ENCODE peak calls at places on chromosomes 7 and 10, in six cellular contexts. Q is cardiac muscle cell, I is body of pancreas, Y is tibial artery, F is HFF-Myc, W is right lobe of liver. T is an unnamed sample.

GRCh38 chr10:9823268-9823930 is 1194.3 kb upstream of the CELF2 start:
- DNase-seq in Q (no peak), I (no peak), Y (no peak), F (no peak), W (no peak), T (no peak)

GRCh38 chr7:23618241-23618640 is 21.1 kb downstream of the CCDC126 start:
- DNase-seq in Q (no peak), I (no peak), Y (no peak), F (no peak), W (no peak), T (no peak)

GRCh38 chr7:29207469-29207868 is 12.9 kb downstream of the CHN2 start:
- DNase-seq in Q (no peak), I (no peak), Y (no peak), F (no peak), W (no peak), T (no peak)

GRCh38 chr7:101588131-101588935 is 40.8 kb downstream of the MYL10 start:
- DNase-seq in Q (no peak), I (no peak), Y (no peak), F (no peak), W (no peak), T (peak; percentile 15)

GRCh38 chr7:37031571-37032257 is 307.4 kb upstream of the AOAH start:
- DNase-seq in Q (no peak), I (peak; percentile 78), Y (peak; percentile 90), F (peak; percentile 99), W (no peak), T (peak; percentile 75)

GRCh38 chr10:97887399-97887798 is 37.8 kb downstream of the GOLGA7B start:
- DNase-seq in Q (no peak), I (no peak), Y (no peak), F (no peak), W (no peak), T (no peak)

GRCh38 chr10:23106508-23106907 is 11.1 kb downstream of the MSRB2 start:
- DNase-seq in Q (no peak), I (no peak), Y (no peak), F (no peak), W (no peak), T (no peak)

GRCh38 chr10:78596556-78596955 is 472.2 kb upstream of the ZMIZ1 start:
- DNase-seq in Q (peak; percentile 24), I (no peak), Y (no peak), F (no peak), W (no peak), T (no peak)

GRCh38 chr7:158727690-158728089 is 23.1 kb upstream of the NCAPG2 start:
- DNase-seq in Q (no peak), I (no peak), Y (no peak), F (no peak), W (no peak), T (no peak)

GRCh38 chr10:75611081-75611971 is 179.9 kb downstream of the LRMDA start:
- DNase-seq in Q (no peak), I (no peak), Y (no peak), F (no peak), W (no peak), T (peak; percentile 56)

GRCh38 chr7:28155964-28156363 is 24.6 kb downstream of the JAZF1 start:
- DNase-seq in Q (no peak), I (peak; percentile 15), Y (no peak), F (no peak), W (no peak), T (no peak)

GRCh38 chr7:107810626-107811025 is 7.6 kb upstream of the SLC26A3 start:
- DNase-seq in Q (no peak), I (no peak), Y (no peak), F (no peak), W (no peak), T (no peak)

GRCh38 chr7:30469303-30469702 is 9.3 kb downstream of the NOD1 start:
- DNase-seq in Q (peak; percentile 73), I (peak; percentile 48), Y (peak; percentile 76), F (peak; percentile 94), W (no peak), T (peak; percentile 67)

GRCh38 chr7:140983802-140984201 is 30.9 kb downstream of the MRPS33 start:
- DNase-seq in Q (no peak), I (no peak), Y (no peak), F (peak; percentile 11), W (no peak), T (peak; percentile 22)

GRCh38 chr10:43048301-43049051 is 28.4 kb upstream of the RET start:
- DNase-seq in Q (no peak), I (peak; percentile 3), Y (no peak), F (no peak), W (peak; percentile 24), T (no peak)

GRCh38 chr7:69622960-69623359 is 24.7 kb downstream of the AUTS2 start:
- DNase-seq in Q (no peak), I (no peak), Y (no peak), F (no peak), W (no peak), T (no peak)

GRCh38 chr10:115977855-115978254 is 295.2 kb downstream of the GFRA1 start:
- DNase-seq in Q (no peak), I (no peak), Y (no peak), F (no peak), W (no peak), T (no peak)

GRCh38 chr10:17742918-17743317 is 9.1 kb upstream of the TMEM236 start:
- DNase-seq in Q (peak; percentile 54), I (peak; percentile 71), Y (peak; percentile 56), F (peak; percentile 55), W (no peak), T (peak; percentile 74)

GRCh38 chr10:8133146-8133545 is 78.7 kb downstream of the GATA3 start:
- DNase-seq in Q (no peak), I (no peak), Y (no peak), F (no peak), W (no peak), T (no peak)

GRCh38 chr7:85564861-85565630 is 378.2 kb upstream of the SEMA3D start:
- DNase-seq in Q (no peak), I (no peak), Y (no peak), F (peak; percentile 15), W (no peak), T (no peak)

GRCh38 chr7:33773053-33773452 is 132.3 kb upstream of the BMPER start:
- DNase-seq in Q (no peak), I (no peak), Y (no peak), F (no peak), W (no peak), T (no peak)

GRCh38 chr10:45439873-45440272 is 65.9 kb downstream of the ALOX5 start:
- DNase-seq in Q (no peak), I (no peak), Y (no peak), F (no peak), W (no peak), T (no peak)

GRCh38 chr7:51430480-51431086 is 114.0 kb upstream of the COBL start:
- DNase-seq in Q (peak; percentile 79), I (peak; percentile 37), Y (no peak), F (peak; percentile 3), W (no peak), T (peak; percentile 68)

GRCh38 chr10:51806079-51806835 is 106.9 kb upstream of the CSTF2T start:
- DNase-seq in Q (no peak), I (no peak), Y (no peak), F (no peak), W (no peak), T (no peak)

GRCh38 chr10:60894816-60895215 is 49.2 kb downstream of the RHOBTB1 start:
- DNase-seq in Q (no peak), I (no peak), Y (no peak), F (no peak), W (no peak), T (no peak)

GRCh38 chr10:58371473-58371872 is 13.7 kb upstream of the TFAM start:
- DNase-seq in Q (no peak), I (no peak), Y (no peak), F (no peak), W (no peak), T (no peak)

DNA sequence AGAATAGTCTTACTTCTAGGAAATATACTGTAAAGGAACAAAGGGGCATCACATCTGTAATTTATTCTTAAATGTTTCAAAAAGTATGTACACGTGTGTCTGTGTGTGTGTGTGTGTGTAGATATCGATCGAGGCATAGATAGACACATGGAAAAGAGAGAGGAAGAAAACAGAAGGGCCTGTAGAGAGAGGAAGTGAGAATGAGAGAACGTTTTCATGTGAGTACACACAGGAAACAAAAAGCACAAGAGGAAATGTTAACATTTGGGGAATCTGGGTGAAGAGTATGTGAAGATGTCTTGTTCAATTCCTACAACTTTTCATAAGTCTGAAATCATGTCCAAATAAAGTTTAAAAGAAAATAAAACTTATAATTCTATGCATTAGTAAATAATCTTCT is 286.5 kb upstream of the SORCS1 start:
- DNase-seq in Q (no peak), I (no peak), Y (no peak), F (no peak), W (no peak), T (no peak)
- TF ChIP-seq CTCF in Q (no peak), I (no peak), Y (no peak), F (no peak), W (no peak), T (no peak)

DNA sequence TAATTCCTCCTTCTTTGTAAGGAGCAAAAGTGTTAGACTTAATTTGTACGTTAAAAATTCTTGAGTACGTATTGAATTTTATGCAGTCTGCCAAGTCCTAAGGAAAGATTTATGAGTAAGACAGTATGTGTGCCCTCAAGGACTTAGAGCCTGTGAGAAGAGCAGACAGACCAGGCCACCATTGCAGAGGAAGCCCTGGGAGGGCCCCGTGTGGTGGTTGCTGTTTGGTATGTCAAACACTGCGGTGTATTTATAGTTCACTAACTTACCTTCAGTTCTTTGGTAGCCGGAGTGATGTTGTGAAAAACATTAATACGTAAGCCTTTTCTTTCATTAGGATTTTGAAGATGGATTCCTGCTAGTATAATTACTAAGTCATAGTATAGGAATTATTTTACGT is 82.9 kb downstream of the GALNT11 start:
- DNase-seq in Q (peak; percentile 60), I (no peak), Y (no peak), F (no peak), W (no peak), T (no peak)
- TF ChIP-seq CTCF in Q (no peak), I (no peak), Y (no peak), F (no peak), W (no peak), T (no peak)

DNA sequence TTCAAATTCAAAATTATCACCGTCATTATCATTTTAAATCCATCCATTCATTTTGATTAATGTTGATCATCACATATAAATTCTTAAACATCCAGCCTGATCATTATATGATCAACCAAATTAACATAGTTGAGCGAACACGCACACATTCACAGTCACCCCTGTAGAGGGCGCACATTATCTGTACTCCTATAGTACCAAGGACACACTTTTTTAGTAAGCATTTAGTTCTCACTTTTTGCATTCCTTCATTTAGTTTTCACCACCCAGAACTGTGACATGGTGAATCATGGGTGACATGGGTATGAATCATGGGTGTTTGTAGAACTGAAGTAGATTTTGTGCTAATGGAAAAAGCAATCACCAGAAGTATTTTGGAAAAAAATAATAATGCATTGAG is 26.0 kb upstream of the ZNF735 start:
- DNase-seq in Q (no peak), I (no peak), Y (no peak), F (no peak), W (no peak), T (no peak)
- TF ChIP-seq CTCF in Q (peak; percentile 8), I (no peak), Y (peak; percentile 32), F (peak; percentile 24), W (peak; percentile 35), T (no peak)

DNA sequence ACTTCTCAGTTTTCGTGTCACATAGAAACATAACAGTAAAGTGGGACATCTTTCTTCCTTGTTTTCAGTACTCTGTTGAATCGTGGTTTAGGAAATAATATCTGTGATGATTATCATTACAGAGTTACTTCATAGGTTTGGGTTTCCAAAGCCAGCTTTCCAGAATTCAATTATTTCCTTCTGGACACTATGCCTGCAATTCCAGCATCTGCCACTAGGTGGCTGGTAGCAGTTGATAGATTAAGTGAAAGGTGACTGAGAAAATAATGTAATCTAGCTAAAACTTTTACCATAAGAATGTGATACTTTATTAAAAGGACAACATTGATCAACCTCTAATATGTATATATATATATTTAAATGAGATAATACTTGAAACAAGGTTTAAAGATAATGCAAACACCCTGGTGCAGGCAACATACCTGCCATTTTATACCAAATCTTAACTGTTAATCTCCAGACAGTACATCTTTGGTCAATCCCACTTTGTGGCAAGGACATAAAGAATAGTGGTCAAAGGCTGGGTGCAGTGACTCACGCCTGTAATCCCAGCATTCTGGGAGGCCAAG is 102.6 kb downstream of the SH3PXD2A start:
- DNase-seq in Q (no peak), I (peak; percentile 43), Y (no peak), F (no peak), W (no peak), T (peak; percentile 69)
- TF ChIP-seq CTCF in Q (peak; percentile 72), I (peak; percentile 26), Y (peak; percentile 52), F (peak; percentile 84), W (peak; percentile 66), T (peak; percentile 84)